ENCODE peak calls at places on chromosomes 16 and 17, in four cellular contexts. M is A549, Z is adrenal gland, N is thyroid gland. X is an unnamed sample.

GRCh38 chr16:30017277-30017656 is 5.7 kb upstream of the C16orf92 start:
- DNase-seq in N (no peak), Z (no peak), M (no peak), X (no peak)

GRCh38 chr16:19857593-19857992 is 27.1 kb downstream of the GPRC5B start:
- DNase-seq in Z (no peak), N (no peak), M (no peak), X (no peak)

GRCh38 chr17:16870253-16871245 is 101.4 kb downstream of the TNFRSF13B start:
- DNase-seq in Z (no peak), M (no peak), N (no peak), X (no peak)

GRCh38 chr16:19672378-19672777 is 45.6 kb downstream of the KNOP1 start:
- DNase-seq in M (no peak), Z (no peak), N (no peak), X (no peak)

GRCh38 chr16:8271344-8271743 is 319.0 kb downstream of the TMEM114 start:
- DNase-seq in Z (no peak), N (no peak), M (no peak), X (no peak)

GRCh38 chr17:80107231-80108021 is 6.0 kb downstream of the GAA start:
- DNase-seq in Z (no peak), N (peak; percentile 1), M (no peak), X (no peak)

GRCh38 chr16:71357681-71358080 is 842 bp upstream of the CALB2 start:
- DNase-seq in N (peak; percentile 28), M (no peak), Z (no peak), X (no peak)

GRCh38 chr16:21167360-21167759 is 8.9 kb downstream of the LDAF1 start:
- DNase-seq in N (no peak), Z (no peak), M (peak; percentile 39), X (no peak)

GRCh38 chr17:2689411-2690164 is 22.0 kb downstream of the CLUH start:
- DNase-seq in Z (peak; percentile 41), M (no peak), N (no peak), X (no peak)

GRCh38 chr16:88815227-88815626 is 3.5 kb upstream of the APRT start:
- DNase-seq in Z (no peak), N (no peak), M (no peak), X (no peak)

GRCh38 chr17:35046740-35047283 is 16.7 kb downstream of the RFFL start:
- DNase-seq in N (no peak), Z (no peak), M (no peak), X (no peak)

GRCh38 chr16:86049641-86050040 is 150.7 kb downstream of the IRF8 start:
- DNase-seq in N (no peak), M (no peak), Z (no peak), X (no peak)

GRCh38 chr16:86050591-86051375 is 151.8 kb downstream of the IRF8 start:
- DNase-seq in N (no peak), M (no peak), Z (no peak), X (no peak)

GRCh38 chr16:86048221-86048620 is 149.3 kb downstream of the IRF8 start:
- DNase-seq in N (no peak), Z (no peak), M (no peak), X (no peak)

GRCh38 chr16:86050111-86050510 is 151.1 kb downstream of the IRF8 start:
- DNase-seq in M (no peak), N (no peak), Z (no peak), X (no peak)

GRCh38 chr16:86048882-86049585 is 150.1 kb downstream of the IRF8 start:
- DNase-seq in N (no peak), M (no peak), Z (no peak), X (no peak)
- TF ChIP-seq CTCF in N (no peak), M (no peak), Z (no peak), X (no peak)

DNA sequence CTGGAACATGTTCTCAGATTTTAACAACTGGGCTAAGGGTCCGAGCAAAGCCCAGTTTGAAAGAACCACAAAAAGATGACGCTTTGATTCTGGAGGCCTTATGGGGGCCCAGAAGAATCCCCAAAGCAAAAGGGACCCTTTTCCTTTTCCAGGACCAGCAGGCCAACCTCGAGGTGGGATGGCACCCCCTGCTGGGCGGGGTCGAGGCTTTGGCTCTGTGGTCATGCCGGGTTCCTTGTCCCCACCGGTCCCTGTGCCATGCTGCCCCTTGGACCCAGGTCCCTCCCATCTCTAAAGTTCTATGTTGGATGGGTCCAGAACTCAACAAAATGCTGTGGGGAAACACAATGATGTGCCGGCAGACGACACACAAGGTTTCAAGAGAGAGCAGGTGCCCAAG is 30.9 kb downstream of the TMEM204 start:
- DNase-seq in M (no peak), Z (no peak), N (no peak), X (no peak)
- H3K4me1 ChIP-seq in M (no peaks in the 10 kb centered on the region), Z (no peaks in the 10 kb centered on the region), N (no peaks in the 10 kb centered on the region), X (no peaks in the 10 kb centered on the region)

GRCh38 chr16:2835638-2836493 is 5.8 kb downstream of the ZG16B start:
- DNase-seq in M (peak; percentile 93), N (no peak), Z (no peak), X (no peak)
- TF ChIP-seq CTCF in M (no peak), N (no peak), Z (no peak), X (no peak)

GRCh38 chr17:58402047-58402446 is 15.3 kb downstream of the RNF43 start:
- DNase-seq in M (no peak), Z (no peak), N (no peak), X (no peak)
- H3K4me1 ChIP-seq in M (peaks cover 24% of the 10 kb centered on the region), Z (peaks cover 28% of the 10 kb centered on the region), N (no peaks in the 10 kb centered on the region), X (no peaks in the 10 kb centered on the region)

DNA sequence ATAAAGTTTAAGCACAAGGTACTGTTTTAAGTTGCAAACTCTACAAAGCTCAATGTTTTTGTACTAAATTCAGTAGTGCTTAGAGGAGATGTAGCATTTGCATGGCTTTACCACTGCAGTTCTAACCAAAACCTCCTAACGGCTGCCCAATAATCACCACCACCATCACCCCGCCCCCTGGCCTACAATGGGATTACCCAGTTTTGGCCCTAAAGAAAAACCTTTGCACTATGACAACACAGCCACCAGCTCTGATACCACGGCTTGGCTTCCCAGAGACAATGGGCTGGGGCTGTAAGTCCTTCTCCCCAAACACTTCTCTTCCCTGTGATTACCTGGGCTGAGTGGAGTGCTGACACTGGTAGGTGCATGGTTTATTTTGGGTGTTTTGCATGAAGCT is 58.4 kb upstream of the MTMR4 start:
- DNase-seq in M (no peak), N (no peak), Z (no peak), X (no peak)
- TF ChIP-seq CTCF in M (no peak), N (no peak), Z (no peak), X (no peak)

DNA sequence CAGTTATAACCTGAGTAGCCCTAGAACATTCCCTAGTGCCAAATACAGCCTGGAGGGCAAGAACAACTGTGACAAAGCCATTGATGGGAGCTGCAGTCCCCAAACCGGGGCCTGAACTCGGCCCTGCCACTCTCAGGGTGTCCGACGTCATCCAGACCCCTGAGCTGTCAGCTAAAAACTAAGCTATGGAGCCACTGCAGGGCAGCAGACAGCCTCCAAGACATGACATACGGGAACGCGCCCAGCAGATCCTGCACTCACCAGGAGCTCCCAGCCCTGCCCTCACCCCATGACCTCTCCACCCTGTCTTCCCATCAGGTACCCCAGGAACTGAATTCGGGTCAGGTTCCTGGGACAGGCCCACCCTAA is 28.4 kb downstream of the KDM8 start:
- DNase-seq in M (no peak), N (no peak), Z (no peak), X (no peak)
- H3K4me1 ChIP-seq in M (peaks cover 11% of the 10 kb centered on the region), N (peaks cover 13% of the 10 kb centered on the region), Z (peaks cover 22% of the 10 kb centered on the region), X (peaks cover 14% of the 10 kb centered on the region)

GRCh38 chr16:27112093-27112811 is 45.5 kb downstream of the C16orf82 start:
- DNase-seq in Z (no peak), M (no peak), N (no peak), X (no peak)

GRCh38 chr16:27111486-27111885 is 44.8 kb downstream of the C16orf82 start:
- DNase-seq in M (no peak), Z (no peak), N (no peak), X (no peak)

GRCh38 chr16:27109666-27110523 is 43.2 kb downstream of the C16orf82 start:
- DNase-seq in N (peak; percentile 42), Z (peak; percentile 73), M (peak; percentile 44), X (peak; percentile 60)

GRCh38 chr16:27108826-27109665 is 42.3 kb downstream of the C16orf82 start:
- DNase-seq in Z (no peak), N (no peak), M (no peak), X (no peak)

GRCh38 chr16:27110524-27110896 is 43.8 kb downstream of the C16orf82 start:
- DNase-seq in M (no peak), Z (no peak), N (no peak), X (no peak)
- TF ChIP-seq CTCF in M (no peak), Z (no peak), N (no peak), X (no peak)

GRCh38 chr17:59377410-59377809 is 46.0 kb downstream of the YPEL2 start:
- DNase-seq in Z (no peak), N (no peak), M (no peak), X (no peak)
- H3K4me1 ChIP-seq in Z (peaks cover 82% of the 10 kb centered on the region), N (peaks cover 76% of the 10 kb centered on the region), M (peaks cover 1% of the 10 kb centered on the region), X (peaks cover 79% of the 10 kb centered on the region)

GRCh38 chr17:55587608-55588139 is 76.4 kb upstream of the SMIM36 start:
- DNase-seq in M (no peak), N (no peak), Z (no peak), X (peak; percentile 32)

GRCh38 chr17:55584861-55585260 is 73.6 kb upstream of the SMIM36 start:
- DNase-seq in N (no peak), Z (no peak), M (no peak), X (no peak)

GRCh38 chr17:55584055-55584685 is 72.9 kb upstream of the SMIM36 start:
- DNase-seq in N (no peak), M (no peak), Z (no peak), X (no peak)

GRCh38 chr17:55582910-55583309 is 71.7 kb upstream of the SMIM36 start:
- DNase-seq in N (no peak), M (no peak), Z (no peak), X (no peak)

DNA sequence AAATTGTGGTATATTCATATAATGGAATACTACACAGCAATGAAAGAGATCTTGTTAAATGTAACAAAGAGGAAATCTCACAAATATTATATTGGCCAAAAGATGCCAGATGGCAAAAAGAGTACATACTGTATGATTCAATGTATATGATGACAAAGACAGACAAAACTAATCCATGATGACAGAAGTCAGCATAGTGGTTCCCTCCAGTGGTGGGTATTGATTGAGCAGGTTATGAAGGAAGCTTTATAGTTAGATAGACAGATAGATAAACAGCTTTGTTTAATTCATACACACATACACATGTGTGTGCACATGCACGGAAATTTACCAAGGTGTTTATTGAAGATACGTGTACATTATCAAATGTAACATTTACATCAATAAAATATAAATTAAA is 74.4 kb upstream of the SMIM36 start:
- DNase-seq in Z (no peak), N (no peak), M (no peak), X (no peak)
- TF ChIP-seq CTCF in Z (no peak), N (no peak), M (no peak), X (no peak)

X was measured in tibial nerve.